ENCODE peak calls at places on chromosome 1, in four cellular contexts. One of them, this sample, is unnamed.

GRCh38 chr1:24199291-24199900 is 12.3 kb upstream of the IFNLR1 start:
- DNase-seq in astrocyte: peak; percentile 16
- DNase-seq in PC-9: peak; percentile 53
- DNase-seq in AG04450: peak; percentile 27
- DNase-seq in this sample: peak; percentile 58

GRCh38 chr1:103180660-103181059 is 72.3 kb upstream of the COL11A1 start:
- DNase-seq in astrocyte: peak; percentile 96
- DNase-seq in PC-9: no peak
- DNase-seq in AG04450: peak; percentile 33
- DNase-seq in this sample: no peak

GRCh38 chr1:192311281-192311680 is 5.5 kb upstream of the RGS21 start:
- DNase-seq in astrocyte: peak; percentile 27
- DNase-seq in PC-9: no peak
- DNase-seq in AG04450: peak; percentile 32
- DNase-seq in this sample: no peak

GRCh38 chr1:53183277-53183990 is 13.2 kb upstream of the CPT2 start:
- DNase-seq in astrocyte: no peak
- DNase-seq in PC-9: no peak
- DNase-seq in AG04450: peak; percentile 84
- DNase-seq in this sample: no peak

GRCh38 chr1:40421694-40422384 is 28.4 kb upstream of the ZFP69B start:
- DNase-seq in astrocyte: peak; percentile 30
- DNase-seq in PC-9: no peak
- DNase-seq in AG04450: no peak
- DNase-seq in this sample: no peak

GRCh38 chr1:243402868-243403267 is 147.0 kb downstream of the SDCCAG8 start:
- DNase-seq in astrocyte: no peak
- DNase-seq in PC-9: no peak
- DNase-seq in AG04450: no peak
- DNase-seq in this sample: no peak

GRCh38 chr1:94863297-94863911 is 43.2 kb downstream of the SLC44A3 start:
- DNase-seq in astrocyte: peak; percentile 94
- DNase-seq in PC-9: no peak
- DNase-seq in AG04450: no peak
- DNase-seq in this sample: no peak

GRCh38 chr1:44315521-44315920 is 39.5 kb downstream of the ERI3 start:
- DNase-seq in astrocyte: no peak
- DNase-seq in PC-9: no peak
- DNase-seq in AG04450: no peak
- DNase-seq in this sample: no peak

GRCh38 chr1:4657920-4658585 is 3.6 kb downstream of the AJAP1 start:
- DNase-seq in astrocyte: no peak
- DNase-seq in PC-9: no peak
- DNase-seq in AG04450: no peak
- DNase-seq in this sample: no peak

GRCh38 chr1:178543291-178543609 is 30.3 kb downstream of the TEX35 start:
- DNase-seq in astrocyte: peak; percentile 34
- DNase-seq in PC-9: no peak
- DNase-seq in AG04450: no peak
- DNase-seq in this sample: no peak

GRCh38 chr1:30698401-30698981 is 24.9 kb downstream of the MATN1 start:
- DNase-seq in astrocyte: no peak
- DNase-seq in PC-9: no peak
- DNase-seq in AG04450: no peak
- DNase-seq in this sample: no peak

GRCh38 chr1:179017383-179018326 is 8.0 kb upstream of the FAM20B start:
- DNase-seq in astrocyte: no peak
- DNase-seq in PC-9: no peak
- DNase-seq in AG04450: no peak
- DNase-seq in this sample: no peak

GRCh38 chr1:4970532-4970931 is 316.1 kb downstream of the AJAP1 start:
- DNase-seq in astrocyte: no peak
- DNase-seq in PC-9: no peak
- DNase-seq in AG04450: no peak
- DNase-seq in this sample: no peak

GRCh38 chr1:205067031-205067430 is 17.2 kb downstream of the TMEM81 start:
- DNase-seq in astrocyte: no peak
- DNase-seq in PC-9: no peak
- DNase-seq in AG04450: no peak
- DNase-seq in this sample: no peak

GRCh38 chr1:8374356-8374755 is 56.4 kb downstream of the SLC45A1 start:
- DNase-seq in astrocyte: no peak
- DNase-seq in PC-9: no peak
- DNase-seq in AG04450: no peak
- DNase-seq in this sample: no peak

GRCh38 chr1:224896130-224896781 is 33.2 kb upstream of the DNAH14 start:
- DNase-seq in astrocyte: no peak
- DNase-seq in PC-9: no peak
- DNase-seq in AG04450: no peak
- DNase-seq in this sample: no peak

GRCh38 chr1:92961896-92962752 is 862 bp upstream of the DIPK1A start:
- DNase-seq in astrocyte: peak; percentile 73
- DNase-seq in PC-9: peak; percentile 17
- DNase-seq in AG04450: no peak
- DNase-seq in this sample: no peak

GRCh38 chr1:156602557-156602993 is 1.3 kb upstream of the GPATCH4 start:
- DNase-seq in astrocyte: no peak
- DNase-seq in PC-9: no peak
- DNase-seq in AG04450: no peak
- DNase-seq in this sample: no peak

GRCh38 chr1:156249593-156249992 is 1.7 kb upstream of the PAQR6 start:
- DNase-seq in astrocyte: no peak
- DNase-seq in PC-9: no peak
- DNase-seq in AG04450: no peak
- DNase-seq in this sample: no peak

GRCh38 chr1:210321552-210321951 is 7.2 kb upstream of the HHAT start:
- DNase-seq in astrocyte: no peak
- DNase-seq in PC-9: no peak
- DNase-seq in AG04450: no peak
- DNase-seq in this sample: no peak

GRCh38 chr1:52876843-52877242 is 34.3 kb downstream of the ZYG11A start:
- DNase-seq in astrocyte: no peak
- DNase-seq in PC-9: no peak
- DNase-seq in AG04450: no peak
- DNase-seq in this sample: no peak

GRCh38 chr1:66333463-66334232 is 200.3 kb upstream of the SGIP1 start:
- DNase-seq in astrocyte: no peak
- DNase-seq in PC-9: no peak
- DNase-seq in AG04450: no peak
- DNase-seq in this sample: no peak

GRCh38 chr1:95118019-95118499 is 904 bp downstream of the TLCD4 start:
- DNase-seq in astrocyte: no peak
- DNase-seq in PC-9: no peak
- DNase-seq in AG04450: no peak
- DNase-seq in this sample: no peak

GRCh38 chr1:165659581-165659895 is 28.5 kb downstream of the MGST3 start:
- DNase-seq in astrocyte: no peak
- DNase-seq in PC-9: no peak
- DNase-seq in AG04450: no peak
- DNase-seq in this sample: no peak

GRCh38 chr1:221718391-221719277 is 23.3 kb downstream of the DUSP10 start:
- DNase-seq in astrocyte: peak; percentile 95
- DNase-seq in PC-9: peak; percentile 9
- DNase-seq in AG04450: peak; percentile 86
- DNase-seq in this sample: no peak

GRCh38 chr1:109669246-109669948 is 1.5 kb downstream of the GSTM2 start:
- DNase-seq in astrocyte: no peak
- DNase-seq in PC-9: no peak
- DNase-seq in AG04450: no peak
- DNase-seq in this sample: no peak

GRCh38 chr1:67274623-67275325 is 32.9 kb upstream of the IL12RB2 start:
- DNase-seq in astrocyte: no peak
- DNase-seq in PC-9: no peak
- DNase-seq in AG04450: no peak
- DNase-seq in this sample: no peak

DNA sequence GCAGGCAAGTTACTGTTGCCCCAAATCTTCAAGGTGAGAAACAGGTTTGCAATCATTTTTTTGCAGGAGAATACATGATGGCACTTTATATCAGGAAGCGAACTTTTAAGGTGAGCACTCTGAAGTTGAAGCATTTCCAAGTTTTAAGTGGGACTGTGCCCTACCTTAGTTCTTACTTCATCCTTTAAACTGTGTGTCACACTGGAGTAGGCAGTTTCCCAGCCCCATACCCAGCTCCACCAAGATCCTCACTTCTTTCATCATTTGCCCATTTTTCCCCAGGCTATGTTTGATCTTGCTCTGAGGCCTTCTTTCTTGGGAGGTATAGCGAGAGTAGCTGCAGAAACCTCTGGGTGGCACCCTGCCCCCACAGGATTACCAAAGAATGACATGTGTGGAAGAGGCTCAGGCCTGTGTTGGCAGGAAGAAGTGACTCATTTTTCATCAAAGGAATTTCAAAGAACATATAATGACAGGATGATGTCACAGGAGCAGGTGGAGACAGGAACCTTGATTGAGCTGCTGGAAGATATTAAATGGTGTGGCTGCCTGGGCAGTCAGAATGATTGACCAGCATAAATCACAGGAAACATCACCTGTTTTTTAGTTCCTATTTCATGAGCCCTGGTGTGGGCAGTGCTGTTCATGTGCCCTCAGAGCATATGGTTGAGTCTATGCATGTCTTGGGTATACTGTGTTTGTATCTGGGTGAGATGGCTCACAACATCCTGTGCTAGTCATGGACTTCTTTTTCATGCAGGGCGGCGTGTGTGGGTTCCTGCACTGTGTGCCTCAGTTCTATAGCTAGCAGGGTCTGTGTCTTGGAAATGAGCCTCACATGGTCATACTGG is 20.8 kb upstream of the MACF1 start:
- DNase-seq in astrocyte: peak; percentile 78
- DNase-seq in PC-9: peak; percentile 92
- DNase-seq in AG04450: no peak
- DNase-seq in this sample: no peak
- TF ChIP-seq CTCF in astrocyte: peak; percentile 51
- TF ChIP-seq CTCF in PC-9: peak; percentile 65
- TF ChIP-seq CTCF in AG04450: peak; percentile 27
- TF ChIP-seq CTCF in this sample: no peak

GRCh38 chr1:169896013-169896412 is 2.3 kb upstream of the SCYL3 start:
- DNase-seq in astrocyte: no peak
- DNase-seq in PC-9: no peak
- DNase-seq in AG04450: no peak
- DNase-seq in this sample: no peak

GRCh38 chr1:169892819-169893644 is 664 bp downstream of the SCYL3 start:
- DNase-seq in astrocyte: no peak
- DNase-seq in PC-9: no peak
- DNase-seq in AG04450: no peak
- DNase-seq in this sample: no peak

GRCh38 chr1:169892176-169892818 is 1.4 kb downstream of the SCYL3 start:
- DNase-seq in astrocyte: no peak
- DNase-seq in PC-9: no peak
- DNase-seq in AG04450: no peak
- DNase-seq in this sample: no peak

GRCh38 chr1:169894424-169895145 is 889 bp upstream of the SCYL3 start:
- DNase-seq in astrocyte: no peak
- DNase-seq in PC-9: no peak
- DNase-seq in AG04450: no peak
- DNase-seq in this sample: no peak

GRCh38 chr1:169893645-169894423 is at the start of gene SCYL3:
- DNase-seq in astrocyte: peak; percentile 97
- DNase-seq in PC-9: peak; percentile 88
- DNase-seq in AG04450: peak; percentile 94
- DNase-seq in this sample: peak; percentile 82
- TF ChIP-seq CTCF in astrocyte: no peak
- TF ChIP-seq CTCF in PC-9: no peak
- TF ChIP-seq CTCF in AG04450: no peak
- TF ChIP-seq CTCF in this sample: no peak

DNA sequence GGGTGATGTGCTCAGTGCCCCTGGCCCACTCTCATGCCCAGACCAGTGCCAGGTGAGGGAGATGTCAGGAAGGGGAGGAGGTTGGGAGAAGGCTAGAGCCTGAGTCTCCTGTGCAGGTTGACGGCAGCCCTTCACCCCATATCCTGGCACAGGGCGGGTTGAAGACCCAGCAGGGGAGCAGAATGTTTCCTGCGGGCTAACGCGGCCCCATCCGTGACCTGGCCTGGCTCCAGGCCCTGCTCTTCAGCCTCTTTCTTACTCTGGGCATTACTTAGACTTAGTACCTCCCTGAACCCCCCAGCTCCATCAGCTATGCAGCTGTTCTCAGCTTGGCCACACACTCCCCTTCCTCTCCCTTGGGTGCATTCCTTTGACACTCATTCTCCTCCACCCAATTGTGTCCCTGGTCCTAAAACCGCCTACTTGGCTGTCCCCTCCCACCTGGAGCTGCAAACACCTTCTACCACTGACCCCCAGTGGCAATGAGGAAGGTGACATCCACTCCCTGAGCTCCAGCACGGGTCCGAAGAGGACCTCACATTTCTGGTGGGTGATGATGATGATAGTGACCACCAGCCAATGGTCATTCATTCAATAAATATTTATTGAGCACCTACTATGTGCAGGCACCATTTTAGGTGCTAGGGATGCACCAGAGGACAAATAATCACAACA is 179.0 kb downstream of the PTPRU start:
- DNase-seq in astrocyte: no peak
- DNase-seq in PC-9: peak; percentile 29
- DNase-seq in AG04450: no peak
- DNase-seq in this sample: no peak
- TF ChIP-seq CTCF in astrocyte: no peak
- TF ChIP-seq CTCF in PC-9: peak; percentile 37
- TF ChIP-seq CTCF in AG04450: no peak
- TF ChIP-seq CTCF in this sample: no peak

GRCh38 chr1:26820784-26821269 is 5.7 kb upstream of the ZDHHC18 start:
- DNase-seq in astrocyte: no peak
- DNase-seq in PC-9: no peak
- DNase-seq in AG04450: no peak
- DNase-seq in this sample: no peak
- TF ChIP-seq CTCF in astrocyte: no peak
- TF ChIP-seq CTCF in PC-9: no peak
- TF ChIP-seq CTCF in AG04450: peak; percentile 19
- TF ChIP-seq CTCF in this sample: no peak

This sample was measured in activated B cell treated with CpG ODN at 0.5 μM for 24 hours.